ENCODE peak calls at places on chromosome 7, in four cellular contexts. A is adrenal gland, Q is Peyer's patch, Z is psoas muscle. Y is an unnamed sample. For H3K4me1 and H3K27me3, the result is how much of the 10 kb centered on the place peaks cover.

GRCh38 chr7:39741942-39742623 is 118.7 kb downstream of the RALA start:
- DNase-seq in A (peak), Z (no peak), Q (peak), Y (peak)

GRCh38 chr7:142607351-142607750 is 141.9 kb upstream of the PRSS1 start:
- DNase-seq in Z (no peak), Q (no peak), A (no peak), Y (no peak)

GRCh38 chr7:18352339-18353255 is 143.0 kb upstream of the HDAC9 start:
- DNase-seq in A (peak), Z (no peak), Q (peak), Y (no peak)

GRCh38 chr7:30841025-30841735 is 70.0 kb downstream of the MINDY4 start:
- DNase-seq in A (no peak), Z (no peak), Q (no peak), Y (no peak)

GRCh38 chr7:1567893-1568292 is 1.9 kb downstream of the PSMG3 start:
- DNase-seq in Z (no peak), Q (no peak), A (no peak), Y (no peak)

GRCh38 chr7:124462249-124462648 is 303.3 kb downstream of the GPR37 start:
- DNase-seq in Q (no peak), Z (no peak), A (no peak), Y (no peak)

GRCh38 chr7:39357648-39358047 is 208.6 kb upstream of the YAE1 start:
- DNase-seq in Z (no peak), Q (no peak), A (no peak), Y (no peak)

GRCh38 chr7:116150588-116150987 is 59.8 kb upstream of the TES start:
- DNase-seq in Z (no peak), A (no peak), Q (no peak), Y (no peak)

GRCh38 chr7:34837826-34838225 is 179.8 kb downstream of the NPSR1 start:
- DNase-seq in Z (no peak), Q (no peak), A (no peak), Y (no peak)

DNA sequence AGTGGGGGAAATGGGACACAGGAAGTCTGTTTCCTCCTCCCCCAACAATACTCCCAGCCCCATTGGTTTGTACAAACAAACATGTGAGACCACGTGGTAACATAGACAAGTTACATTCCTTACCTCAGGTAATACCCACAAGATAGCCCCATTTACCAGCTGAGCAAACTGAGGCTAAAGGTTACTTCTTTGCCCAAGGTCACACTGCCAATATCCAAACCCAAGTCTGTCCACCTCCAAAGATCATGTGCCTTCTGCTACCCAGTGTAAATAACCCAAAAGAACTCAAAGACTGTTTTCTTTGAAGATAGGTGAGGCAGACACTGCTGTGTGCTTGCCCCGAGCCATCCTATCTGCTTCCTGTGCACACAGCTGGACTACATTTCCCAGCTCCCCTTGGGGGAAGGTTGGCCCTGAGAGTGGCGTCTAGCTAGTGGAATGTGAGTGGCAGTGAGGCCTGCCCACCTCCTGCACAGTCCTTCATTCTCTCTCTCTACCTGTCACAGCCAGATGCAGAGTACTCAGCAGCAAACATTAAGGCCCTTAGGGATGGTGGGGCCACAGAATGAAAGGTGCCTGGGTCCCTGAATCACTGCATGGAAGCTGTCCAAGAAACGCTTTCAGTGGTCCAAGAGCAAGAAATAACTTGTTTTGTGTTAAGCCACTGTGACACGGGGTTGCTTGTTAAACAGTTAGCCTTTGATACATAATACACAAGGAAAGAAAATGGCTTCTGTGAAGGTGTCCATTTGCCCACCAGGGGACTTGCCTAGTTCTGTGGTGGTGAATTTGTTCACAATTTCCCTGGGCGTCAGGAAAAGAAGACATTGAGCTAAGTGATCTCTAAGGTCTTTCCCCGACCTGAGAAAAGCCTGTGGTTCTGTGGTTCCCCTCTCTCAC is 257.7 kb upstream of the NFE2L3 start:
- DNase-seq in A (peak), Z (peak), Q (peak), Y (no peak)
- H3K4me1 ChIP-seq in A (under half), Z (under half), Q (under half), Y (under half)

GRCh38 chr7:7183833-7184463 is 1.6 kb downstream of the C1GALT1 start:
- DNase-seq in Z (no peak), A (no peak), Q (no peak), Y (no peak)
- H3K27me3 ChIP-seq in Z (under half), A (under half), Q (under half), Y (under half)

GRCh38 chr7:17304926-17305325 is 6.5 kb downstream of the AHR start:
- DNase-seq in Z (no peak), Q (no peak), A (peak), Y (no peak)

GRCh38 chr7:17307969-17308648 is 9.7 kb downstream of the AHR start:
- DNase-seq in Z (no peak), Q (no peak), A (no peak), Y (no peak)

GRCh38 chr7:17307033-17307432 is 8.6 kb downstream of the AHR start:
- DNase-seq in A (peak), Z (no peak), Q (no peak), Y (no peak)

GRCh38 chr7:17307558-17307957 is 9.1 kb downstream of the AHR start:
- DNase-seq in Z (no peak), Q (no peak), A (no peak), Y (no peak)

GRCh38 chr7:17305387-17306171 is 7.1 kb downstream of the AHR start:
- DNase-seq in A (no peak), Z (no peak), Q (no peak), Y (no peak)
- H3K27ac ChIP-seq in A (no peak), Z (no peak), Q (peak), Y (peak)

GRCh38 chr7:3092468-3092867 is 48.8 kb upstream of the CARD11 start:
- DNase-seq in Z (peak), Q (peak), A (peak), Y (peak)
- H3K4me1 ChIP-seq in Z (under half), Q (under half), A (under half), Y (under half)

GRCh38 chr7:69599211-69599878 is 1.1 kb downstream of the AUTS2 start:
- DNase-seq in Q (no peak), A (peak), Z (peak), Y (no peak)

GRCh38 chr7:69598487-69599148 is 343 bp downstream of the AUTS2 start:
- DNase-seq in A (no peak), Z (peak), Q (no peak), Y (no peak)

GRCh38 chr7:69598081-69598486 is at the start of gene AUTS2:
- DNase-seq in A (peak), Q (peak), Z (peak), Y (peak)

GRCh38 chr7:69602522-69602921 is 4.2 kb downstream of the AUTS2 start:
- DNase-seq in Z (no peak), A (no peak), Q (no peak), Y (no peak)

GRCh38 chr7:69599879-69600764 is 1.8 kb downstream of the AUTS2 start:
- DNase-seq in Q (no peak), Z (peak), A (peak), Y (no peak)
- H3K27me3 ChIP-seq in Q (under half), Z (under half), A (under half), Y (under half)

DNA sequence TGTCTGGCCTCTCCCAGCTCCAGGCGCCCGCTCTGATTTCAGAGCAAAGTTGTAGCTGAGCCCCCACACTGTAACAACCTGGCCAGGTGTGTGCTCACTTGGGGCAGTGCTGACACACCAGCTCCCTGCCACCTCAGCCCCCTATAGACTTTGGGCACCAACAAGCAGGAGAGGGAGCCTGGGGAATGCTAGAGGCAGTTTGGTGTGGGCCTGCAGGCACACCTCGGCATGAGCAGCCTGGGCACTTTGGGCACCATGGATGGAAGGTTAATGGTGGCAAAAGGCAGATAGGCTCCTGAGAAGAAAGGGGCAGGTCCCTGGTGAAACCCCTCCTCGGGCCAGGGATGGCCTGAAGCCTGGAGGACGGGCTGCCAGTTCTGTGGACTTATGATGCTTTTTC is 212.7 kb upstream of the GNAI1 start:
- DNase-seq in Q (no peak), A (no peak), Z (no peak), Y (no peak)
- H3K27ac ChIP-seq in Q (no peak), A (no peak), Z (no peak), Y (no peak)